ENCODE peak calls at places on chromosomes 3 and 15, in six cellular contexts. X is heart right ventricle, D is foreskin fibroblast, Q is natural killer cell, E is transverse colon, J is upper lobe of left lung. T is an unnamed sample.
A peak's percentile ranks its signal among the peaks of the same experiment; 100 is the strongest.

GRCh38 chr3:99419111-99419510 is 219.3 kb upstream of the COL8A1 start:
- DNase-seq in E (no peak), X (no peak), D (peak; percentile 65), Q (no peak), J (no peak), T (no peak)

GRCh38 chr3:193768069-193768391 is 175.0 kb downstream of the OPA1 start:
- DNase-seq in E (no peak), X (no peak), J (no peak), Q (no peak), D (peak; percentile 60), T (no peak)

GRCh38 chr15:49290204-49290603 is 120.2 kb downstream of the GALK2 start:
- DNase-seq in J (no peak), X (peak; percentile 5), D (no peak), Q (no peak), E (no peak), T (no peak)

GRCh38 chr3:57977755-57978715 is 30.2 kb upstream of the FLNB start:
- DNase-seq in J (no peak), D (peak; percentile 56), E (peak; percentile 80), Q (no peak), X (no peak), T (peak; percentile 51)

GRCh38 chr3:176767385-176767784 is 429.9 kb downstream of the TBL1XR1 start:
- DNase-seq in X (no peak), J (no peak), D (peak; percentile 37), Q (no peak), E (no peak), T (no peak)

GRCh38 chr3:197367081-197367780 is 68.8 kb upstream of the DLG1 start:
- DNase-seq in D (peak; percentile 32), E (no peak), Q (no peak), X (no peak), J (peak; percentile 64), T (peak; percentile 24)

GRCh38 chr3:192875971-192876565 is 41.6 kb downstream of the MB21D2 start:
- DNase-seq in E (no peak), D (no peak), X (no peak), Q (no peak), J (no peak), T (no peak)

GRCh38 chr3:71926242-71926560 is 141.3 kb upstream of the PROK2 start:
- DNase-seq in Q (no peak), E (peak; percentile 50), D (no peak), X (no peak), J (no peak), T (peak; percentile 65)

GRCh38 chr15:28101201-28101600 is 2.1 kb upstream of the OCA2 start:
- DNase-seq in X (no peak), D (no peak), E (no peak), Q (no peak), J (no peak), T (no peak)
- TF ChIP-seq CTCF in X (no peak), D (no peak), E (no peak), Q (no peak), J (no peak), T (no peak)

DNA sequence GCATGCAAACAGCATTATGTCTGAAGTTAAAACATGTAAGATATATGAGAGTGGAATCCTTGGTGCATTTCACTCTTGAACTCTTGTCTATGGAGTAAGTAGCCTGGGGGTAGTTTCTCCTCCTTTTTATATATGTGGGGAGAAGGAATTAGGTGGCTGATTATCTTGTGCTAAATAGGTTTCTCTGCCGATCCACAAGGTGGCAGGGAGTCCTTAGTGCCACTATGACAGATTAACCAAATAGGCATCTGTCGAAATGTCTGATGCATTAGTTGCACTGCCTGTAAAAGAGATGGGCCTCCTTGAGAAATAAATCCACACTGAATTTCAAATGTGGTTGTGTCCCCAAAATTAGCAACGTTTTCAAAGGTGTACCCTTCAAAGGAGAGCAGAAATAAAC is 170.1 kb downstream of the CNTN4 start:
- DNase-seq in X (no peak), Q (no peak), J (no peak), D (no peak), E (no peak), T (no peak)
- TF ChIP-seq CTCF in X (peak; percentile 7), Q (no peak), J (no peak), D (no peak), E (no peak), T (no peak)

GRCh38 chr3:124858275-124858674 is 28.9 kb downstream of the ITGB5 start:
- DNase-seq in J (no peak), E (no peak), Q (no peak), X (no peak), D (no peak), T (no peak)
- TF ChIP-seq CTCF in J (no peak), E (no peak), Q (no peak), X (no peak), D (no peak), T (no peak)

GRCh38 chr15:51991141-51991540 is 19.6 kb upstream of the LEO1 start:
- DNase-seq in X (no peak), Q (no peak), D (no peak), J (no peak), E (no peak), T (no peak)

GRCh38 chr15:51992953-51993352 is 21.4 kb upstream of the LEO1 start:
- DNase-seq in X (no peak), J (no peak), D (peak; percentile 53), Q (no peak), E (no peak), T (no peak)
- TF ChIP-seq CTCF in X (no peak), J (no peak), D (no peak), Q (no peak), E (no peak), T (no peak)

DNA sequence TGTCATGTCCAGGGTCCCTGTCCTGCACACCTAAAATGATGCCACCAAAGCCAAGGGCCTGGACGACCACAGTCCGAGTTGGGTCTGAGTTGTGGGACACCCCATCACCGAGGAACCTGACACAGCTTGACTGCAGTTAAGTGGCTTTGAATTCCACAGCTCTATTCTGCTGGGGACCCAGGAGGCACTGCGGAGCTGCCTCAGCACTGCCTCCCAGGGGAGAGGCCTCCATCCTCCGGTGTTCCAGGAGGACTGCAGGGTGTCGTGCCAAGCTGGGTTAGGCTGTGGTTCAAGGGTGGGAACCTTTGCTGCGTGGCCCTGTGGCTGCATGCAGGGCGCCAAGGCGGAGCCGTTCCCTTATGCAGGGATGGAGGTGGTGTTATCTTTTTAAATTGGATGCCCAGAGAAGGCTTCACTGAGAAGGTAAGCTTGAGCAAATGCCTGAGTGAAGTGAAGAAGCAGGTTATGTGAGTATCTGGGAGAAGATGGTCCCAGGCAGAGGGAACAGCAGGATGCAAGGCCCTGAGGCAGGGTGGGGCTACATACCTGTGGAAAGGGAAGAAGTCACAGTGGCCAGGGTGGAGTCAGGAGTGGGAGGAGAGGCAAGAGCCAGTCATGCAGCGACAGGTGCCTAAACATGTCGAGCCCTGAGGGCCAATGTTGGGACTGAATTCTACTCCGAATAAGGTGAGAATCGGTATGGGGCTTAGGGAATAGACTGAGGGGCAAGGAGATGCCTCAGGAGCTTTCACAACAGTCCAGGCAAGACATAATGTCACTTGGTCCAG is 144.8 kb downstream of the TPRA1 start:
- DNase-seq in E (no peak), J (peak; percentile 33), D (no peak), X (no peak), Q (no peak), T (no peak)
- TF ChIP-seq CTCF in E (no peak), J (no peak), D (no peak), X (no peak), Q (no peak), T (no peak)

DNA sequence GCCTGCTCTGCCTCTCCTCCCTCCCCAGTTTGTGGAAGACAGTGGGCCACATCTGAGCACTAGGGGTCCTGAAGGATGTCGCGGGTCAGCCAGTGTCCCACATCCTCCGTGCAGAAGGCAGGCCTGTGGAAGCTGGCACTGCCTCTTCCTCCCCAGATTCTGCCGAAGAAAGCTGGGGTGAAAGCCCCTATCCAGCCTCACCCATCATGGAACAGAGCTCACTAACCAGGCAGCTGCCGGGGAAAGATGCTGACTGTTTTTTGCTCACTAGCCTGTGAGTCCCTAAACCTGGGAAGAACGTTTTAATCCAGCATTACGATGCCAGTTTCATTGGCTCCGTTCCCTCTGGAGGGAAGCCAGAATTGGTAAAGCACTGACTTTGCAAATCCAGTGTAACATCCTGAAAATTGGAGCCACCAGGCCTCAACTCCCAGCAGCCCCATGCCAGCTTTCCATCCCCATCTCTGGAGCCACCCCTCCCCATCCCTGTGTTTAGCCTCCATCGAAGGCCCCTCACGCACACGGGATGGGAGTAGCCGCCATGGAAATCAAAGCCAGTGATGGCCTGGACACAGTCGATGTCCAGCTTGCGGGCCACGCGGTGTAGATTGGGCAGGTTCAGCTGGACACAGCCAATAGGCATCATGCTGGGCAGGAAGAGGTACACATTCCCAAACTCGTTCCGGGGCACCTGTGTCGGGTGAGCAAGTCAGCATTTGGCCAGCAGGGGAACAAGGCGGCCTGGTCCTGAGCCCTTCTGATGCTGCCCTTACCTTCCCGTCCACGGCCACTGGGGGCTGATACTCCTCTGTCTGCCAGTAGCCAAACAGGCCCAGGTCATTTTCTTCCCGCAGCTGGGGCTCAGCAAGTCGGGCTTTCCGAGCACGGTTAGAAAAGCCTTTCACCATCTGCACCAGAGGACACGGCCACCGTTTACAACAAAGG is 23.5 kb downstream of the TMEM43 start:
- DNase-seq in Q (no peak), J (no peak), E (no peak), X (no peak), D (no peak), T (peak; percentile 17)
- TF ChIP-seq CTCF in Q (no peak), J (no peak), E (no peak), X (peak; percentile 18), D (peak; percentile 9), T (no peak)

GRCh38 chr15:64093627-64094417 is at the start of gene CIAO2A:
- DNase-seq in Q (peak; percentile 80), D (peak; percentile 99), E (peak; percentile 98), J (peak; percentile 87), X (peak; percentile 97), T (peak; percentile 95)

GRCh38 chr15:64099379-64099778 is 3.6 kb downstream of the SNX1 start:
- DNase-seq in E (no peak), D (no peak), Q (no peak), J (no peak), X (no peak), T (no peak)

GRCh38 chr15:64095431-64095794 is 369 bp upstream of the SNX1 start:
- DNase-seq in Q (no peak), J (no peak), D (no peak), E (no peak), X (no peak), T (no peak)

GRCh38 chr15:64095795-64096485 is at the start of gene SNX1:
- DNase-seq in D (peak; percentile 98), E (peak; percentile 94), X (peak; percentile 94), J (peak; percentile 100), Q (peak; percentile 90), T (peak; percentile 96)

DNA sequence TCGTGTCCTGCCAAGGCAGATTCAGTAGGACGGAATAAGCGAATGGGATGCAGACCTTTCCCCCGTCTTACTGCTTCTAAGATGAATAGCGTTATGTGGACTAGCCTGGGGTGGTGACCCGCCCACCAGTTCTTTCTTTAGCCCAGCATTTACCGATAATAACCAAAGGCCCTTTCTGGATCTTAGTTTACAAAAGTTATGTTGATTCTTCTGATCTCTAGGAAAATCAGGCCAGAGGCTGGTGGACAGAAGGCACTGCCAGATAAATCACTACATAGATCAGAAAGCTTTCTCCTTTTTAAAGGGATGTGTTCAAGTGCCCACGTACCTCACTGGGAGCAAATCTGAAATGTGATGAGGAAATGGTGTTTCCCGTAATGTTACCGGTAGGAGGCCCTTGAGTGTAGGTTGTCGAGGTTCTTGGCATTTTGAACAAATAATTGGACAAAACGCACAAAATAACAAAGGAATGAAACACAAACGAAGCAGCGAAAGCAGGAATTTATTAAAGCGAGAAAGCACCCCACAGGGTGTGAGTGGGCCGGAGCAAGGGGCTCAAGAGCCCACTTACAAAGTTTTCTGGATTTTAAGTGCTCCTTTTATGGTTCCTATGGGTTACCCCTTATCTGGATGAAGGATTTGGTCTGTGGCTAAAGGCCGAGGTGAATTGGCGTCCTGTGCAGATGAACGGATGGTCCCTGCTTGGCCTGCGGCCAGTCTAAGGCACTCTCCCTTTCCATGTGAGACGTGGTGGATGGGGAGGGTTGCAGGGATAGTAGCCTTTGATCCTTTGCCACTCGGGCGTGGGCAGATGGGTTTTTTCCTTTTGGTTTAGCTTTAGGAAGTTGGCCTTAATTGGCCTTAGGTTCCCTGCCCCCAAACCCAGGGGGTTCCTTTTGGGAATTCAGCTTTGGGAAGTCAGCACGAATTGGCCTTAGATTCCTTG is 977 bp downstream of the SNX1 start:
- DNase-seq in D (peak; percentile 51), J (no peak), X (no peak), Q (no peak), E (no peak), T (peak; percentile 15)
- TF ChIP-seq CTCF in D (peak; percentile 7), J (no peak), X (no peak), Q (no peak), E (no peak), T (no peak)